ENCODE peak calls at places on chromosomes 11 and 22, in four cellular contexts. T is neural progenitor cell, B is cardiac muscle cell, V is thoracic aorta. O is an unnamed sample.

GRCh38 chr22:36027960-36028645 is 521 bp downstream of the RBFOX2 start:
- DNase-seq in T (peak), B (no peak), V (no peak), O (no peak)

GRCh38 chr22:47102081-47102480 is 339.6 kb downstream of the TBC1D22A start:
- DNase-seq in T (no peak), B (no peak), V (no peak), O (no peak)

GRCh38 chr22:31139866-31140716 is at the start of gene PLA2G3:
- DNase-seq in T (peak), B (peak), V (no peak), O (peak)

GRCh38 chr11:78050964-78051831 is 12.5 kb upstream of the THRSP start:
- DNase-seq in T (no peak), B (peak), V (no peak), O (no peak)

GRCh38 chr22:46569848-46570695 is 32.7 kb upstream of the CELSR1 start:
- DNase-seq in T (peak), B (no peak), V (no peak), O (no peak)

GRCh38 chr11:48095779-48096470 is 115.6 kb downstream of the PTPRJ start:
- DNase-seq in T (no peak), B (peak), V (no peak), O (no peak)

GRCh38 chr22:26995222-26995621 is 337.8 kb downstream of the MIAT start:
- DNase-seq in T (no peak), B (peak), V (no peak), O (no peak)

GRCh38 chr11:10659339-10660216 is 34.0 kb downstream of the IRAG1 start:
- DNase-seq in T (no peak), B (peak), V (peak), O (no peak)

GRCh38 chr11:73141309-73142127 is 600 bp downstream of the FCHSD2 start:
- DNase-seq in T (peak), B (peak), V (no peak), O (no peak)

GRCh38 chr11:94926698-94927237 is 46.6 kb downstream of the CWC15 start:
- DNase-seq in T (no peak), B (peak), V (peak), O (no peak)

GRCh38 chr22:37568448-37569008 is 8.2 kb downstream of the CDC42EP1 start:
- DNase-seq in T (no peak), B (no peak), V (no peak), O (no peak)
- H3K27ac ChIP-seq in T (no peak), B (no peak), V (no peak), O (no peak)

GRCh38 chr11:57657290-57658022 is at the start of gene CLP1:
- DNase-seq in T (peak), B (peak), V (peak), O (peak)
- H3K27ac ChIP-seq in T (no peak), B (peak), V (peak), O (no peak)

GRCh38 chr11:126140932-126141291 is 70.5 kb downstream of the RPUSD4 start:
- DNase-seq in T (no peak), B (peak), V (no peak), O (no peak)

GRCh38 chr11:126139541-126140091 is 71.8 kb downstream of the RPUSD4 start:
- DNase-seq in T (no peak), B (peak), V (no peak), O (no peak)

GRCh38 chr11:126140106-126140931 is 71.1 kb downstream of the RPUSD4 start:
- DNase-seq in T (no peak), B (peak), V (no peak), O (no peak)

GRCh38 chr11:126137146-126137545 is 74.3 kb downstream of the RPUSD4 start:
- DNase-seq in T (no peak), B (peak), V (no peak), O (no peak)

DNA sequence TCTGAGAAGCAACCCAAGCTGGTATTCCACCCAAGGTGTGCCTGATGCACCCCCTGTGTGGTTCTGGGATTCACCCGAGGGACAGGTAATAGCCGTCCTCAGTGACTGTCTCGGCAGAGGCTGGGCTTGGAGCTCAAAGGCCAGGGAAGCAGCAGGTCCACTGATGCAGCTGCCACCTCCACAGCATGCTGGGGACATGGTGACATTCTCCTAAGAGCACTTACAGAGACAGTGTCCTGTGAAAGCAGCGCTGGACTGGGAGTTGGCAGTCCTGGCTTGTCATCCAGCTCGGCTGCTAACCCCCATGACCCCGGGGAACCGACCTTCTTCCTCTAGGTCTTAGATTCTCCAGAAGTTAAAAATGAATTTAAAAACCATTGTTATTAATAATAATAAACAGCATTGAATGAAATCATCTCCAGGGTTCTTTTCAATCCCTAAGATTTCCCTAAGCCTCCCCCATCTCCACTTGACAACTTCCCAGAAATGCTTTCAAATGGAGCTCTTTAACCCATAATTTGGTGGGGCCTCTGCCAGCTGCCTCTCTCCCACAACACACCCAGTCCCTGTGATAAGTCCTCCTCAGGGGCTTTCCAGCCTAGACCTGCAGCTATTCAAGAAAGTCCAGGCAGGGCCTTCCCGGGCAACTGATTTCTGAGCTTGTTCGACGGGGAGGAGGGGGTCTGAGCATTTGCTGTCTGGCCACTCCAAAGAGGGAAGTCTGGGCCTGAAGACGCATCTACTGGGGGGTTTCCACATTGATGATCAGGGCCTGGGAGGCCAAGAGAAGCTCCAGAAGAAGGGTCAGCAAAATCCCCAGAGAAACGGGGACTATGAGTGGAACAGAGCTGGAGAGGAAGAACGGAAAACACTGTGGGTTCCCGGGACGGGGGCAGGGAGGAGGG is 72.6 kb downstream of the RPUSD4 start:
- DNase-seq in T (no peak), B (peak), V (no peak), O (no peak)
- H3K27ac ChIP-seq in T (no peak), B (no peak), V (no peak), O (no peak)

GRCh38 chr22:38482662-38483308 is 14.9 kb downstream of the KDELR3 start:
- DNase-seq in T (no peak), B (no peak), V (no peak), O (no peak)
- H3K27ac ChIP-seq in T (peak), B (peak), V (no peak), O (no peak)